ENCODE peak calls at places on chromosomes 12 and 14, in five cellular contexts. T is GM12865, E is GM13977, P is psoas muscle, J is neural crest cell. U is an unnamed sample.

GRCh38 chr12:52729147-52729546 is 25.8 kb upstream of the KRT77 start:
- DNase-seq in P (no peak), T (no peak), E (no peak), J (no peak), U (no peak)

GRCh38 chr14:94676495-94677238 is 64.5 kb downstream of the SERPINA3 start:
- DNase-seq in P (no peak), T (no peak), J (no peak), E (no peak), U (no peak)

GRCh38 chr14:50954811-50955372 is 10.6 kb upstream of the PYGL start:
- DNase-seq in T (peak; percentile 48), E (peak; percentile 71), J (no peak), P (no peak), U (no peak)

GRCh38 chr14:77148510-77149231 is 7.1 kb upstream of the ZDHHC22 start:
- DNase-seq in T (no peak), J (no peak), P (no peak), E (no peak), U (no peak)

GRCh38 chr12:65561798-65562382 is 262.4 kb upstream of the HMGA2 start:
- DNase-seq in T (no peak), P (no peak), J (no peak), E (no peak), U (no peak)

GRCh38 chr14:71749613-71750238 is 182.5 kb upstream of the RGS6 start:
- DNase-seq in P (no peak), J (no peak), T (peak; percentile 33), E (no peak), U (no peak)

GRCh38 chr12:38664661-38665269 is 240.6 kb downstream of the CPNE8 start:
- DNase-seq in E (no peak), J (no peak), P (no peak), T (peak; percentile 44), U (peak; percentile 24)

GRCh38 chr12:122059203-122059960 is 19.2 kb upstream of the MLXIP start:
- DNase-seq in T (no peak), E (no peak), P (no peak), J (no peak), U (no peak)

GRCh38 chr12:88633312-88633711 is 53.0 kb upstream of the KITLG start:
- DNase-seq in P (no peak), J (no peak), T (no peak), E (no peak), U (no peak)
- TF ChIP-seq CTCF in P (peak; percentile 12), J (peak; percentile 58), T (no peak), E (peak; percentile 24), U (peak; percentile 41)

GRCh38 chr14:105525861-105526780 is at the start of gene TMEM121:
- DNase-seq in E (peak; percentile 78), P (peak; percentile 58), J (peak; percentile 38), T (peak; percentile 33), U (peak; percentile 63)
- TF ChIP-seq CTCF in E (no peak), P (no peak), J (no peak), T (no peak), U (no peak)

DNA sequence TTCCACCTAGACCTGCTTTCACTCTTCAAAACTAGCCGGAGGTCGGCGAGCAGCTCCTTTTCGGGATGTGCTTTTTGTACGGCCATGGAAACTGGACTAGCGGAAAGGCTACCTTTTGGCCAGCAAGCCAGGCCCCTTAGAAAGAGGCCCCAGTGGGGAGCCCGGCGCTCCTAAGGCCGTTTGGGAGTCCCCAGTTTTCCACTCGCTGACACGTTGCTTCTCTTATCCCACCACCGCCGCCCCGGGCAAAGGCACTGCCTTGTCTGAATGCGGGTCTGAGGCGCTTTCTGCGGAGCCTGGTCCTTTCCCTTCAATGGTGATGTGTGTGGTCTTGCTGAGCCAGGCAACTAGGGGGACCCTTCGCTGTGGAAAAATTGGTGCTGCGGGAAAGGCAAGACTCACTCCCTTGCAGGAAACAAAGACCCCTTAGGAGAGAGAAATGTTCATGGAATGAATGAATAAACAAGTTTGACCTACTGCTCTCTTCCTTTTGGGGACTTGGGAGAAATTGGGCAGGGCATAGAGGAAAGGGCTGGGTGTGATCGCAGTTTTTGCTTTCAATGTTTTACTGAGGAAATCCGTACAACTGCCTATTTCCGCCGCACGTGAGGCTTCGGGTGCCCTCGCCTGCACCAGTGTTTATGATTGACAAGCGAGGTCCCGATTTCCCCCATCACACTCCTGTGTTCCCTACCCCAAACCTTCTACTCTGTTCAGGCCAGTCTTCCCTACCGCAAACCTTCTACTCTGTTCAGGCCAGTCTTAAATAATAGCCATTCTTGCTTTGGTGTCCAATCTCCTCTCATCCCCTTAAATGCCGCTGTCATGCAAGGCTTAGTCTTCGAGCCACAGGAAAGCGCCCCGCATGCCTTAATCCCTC is 970 bp upstream of the SLC38A2 start:
- DNase-seq in J (peak; percentile 57), T (peak; percentile 48), P (peak; percentile 66), E (peak; percentile 46), U (peak; percentile 75)
- TF ChIP-seq CTCF in J (no peak), T (no peak), P (no peak), E (no peak), U (no peak)

GRCh38 chr14:104624939-104625338 is 20.4 kb upstream of the TMEM179 start:
- DNase-seq in T (no peak), J (no peak), P (no peak), E (no peak), U (no peak)
- TF ChIP-seq CTCF in T (no peak), J (no peak), P (no peak), E (no peak), U (no peak)